ENCODE peak calls at places on chromosomes 16 and 17, in eight cellular contexts. H, P, G, O, R, N, B and M are unnamed samples.

GRCh38 chr16:47732806-47733150 is 271.6 kb downstream of the PHKB start:
- DNase-seq in H (no peak), P (no peak), R (no peak), O (no peak), G (peak; percentile 45), B (no peak), N (no peak), M (no peak)

GRCh38 chr17:6894206-6894528 is 62.6 kb upstream of the TEKT1 start:
- DNase-seq in H (no peak), R (no peak), O (no peak), P (no peak), N (no peak), G (peak; percentile 88), B (no peak), M (no peak)

GRCh38 chr17:1422907-1423306 is 22.9 kb upstream of the YWHAE start:
- DNase-seq in O (peak; percentile 35), R (no peak), P (no peak), B (no peak), G (no peak), N (no peak), H (no peak), M (no peak)

GRCh38 chr16:27432600-27432957 is 30.6 kb downstream of the IL21R start:
- DNase-seq in O (no peak), H (no peak), R (no peak), N (no peak), B (no peak), G (peak; percentile 12), P (peak; percentile 9), M (no peak)

GRCh38 chr16:23557779-23558330 is 328 bp downstream of the UBFD1 start:
- DNase-seq in G (peak; percentile 42), H (no peak), O (peak; percentile 52), P (no peak), B (no peak), R (peak; percentile 29), N (peak; percentile 23), M (no peak)

GRCh38 chr16:30005341-30006094 is 5.3 kb downstream of the DOC2A start:
- DNase-seq in H (peak; percentile 39), R (peak; percentile 37), N (no peak), B (no peak), P (no peak), G (no peak), O (peak; percentile 63), M (no peak)

GRCh38 chr16:69328854-69329316 is 1.5 kb downstream of the PDF start:
- DNase-seq in N (no peak), O (peak; percentile 57), B (no peak), P (peak; percentile 67), R (no peak), H (peak; percentile 13), G (no peak), M (peak; percentile 40)

GRCh38 chr17:32563583-32563982 is 76.8 kb downstream of the CDK5R1 start:
- DNase-seq in G (no peak), R (no peak), H (no peak), N (no peak), O (no peak), B (no peak), P (no peak), M (no peak)

GRCh38 chr17:79952915-79953314 is 82.8 kb downstream of the TBC1D16 start:
- DNase-seq in O (no peak), H (peak; percentile 4), B (no peak), P (no peak), G (no peak), N (no peak), R (no peak), M (no peak)

GRCh38 chr16:50469744-50470301 is 78.4 kb upstream of the NKD1 start:
- DNase-seq in P (no peak), G (no peak), H (no peak), B (no peak), R (no peak), O (no peak), N (no peak), M (peak; percentile 58)

GRCh38 chr16:65235339-65236177 is 113.7 kb upstream of the CDH11 start:
- DNase-seq in P (no peak), N (no peak), O (no peak), H (no peak), G (peak; percentile 64), B (no peak), R (no peak), M (no peak)

GRCh38 chr17:18860161-18860972 is 2.4 kb downstream of the PRPSAP2 start:
- DNase-seq in O (peak; percentile 8), H (no peak), P (no peak), B (no peak), G (no peak), N (no peak), R (no peak), M (no peak)

GRCh38 chr17:62950067-62950466 is 16.0 kb upstream of the TANC2 start:
- DNase-seq in G (no peak), R (peak; percentile 84), O (peak; percentile 18), N (no peak), B (no peak), P (no peak), H (peak; percentile 20), M (peak; percentile 79)

GRCh38 chr16:66538910-66539309 is 11.0 kb downstream of the TK2 start:
- DNase-seq in G (no peak), N (no peak), B (no peak), R (no peak), O (peak; percentile 33), H (no peak), P (no peak), M (no peak)

GRCh38 chr17:42413464-42414040 is 9.5 kb downstream of the CAVIN1 start:
- DNase-seq in P (no peak), R (no peak), H (no peak), N (no peak), O (no peak), G (no peak), B (no peak), M (peak; percentile 21)
- H3K4me1 ChIP-seq in P (peaks cover 91% of the 10 kb centered on the region), R (peaks cover 32% of the 10 kb centered on the region), H (peaks cover 16% of the 10 kb centered on the region), N (peaks cover 100% of the 10 kb centered on the region), O (peaks cover 12% of the 10 kb centered on the region), G (peaks cover 4% of the 10 kb centered on the region), B (peaks cover 34% of the 10 kb centered on the region), M (no peaks in the 10 kb centered on the region)

GRCh38 chr16:25013751-25014499 is 1.2 kb downstream of the ARHGAP17 start:
- DNase-seq in O (no peak), H (no peak), R (no peak), N (no peak), B (no peak), P (no peak), G (no peak), M (no peak)
- H3K4me1 ChIP-seq in O (peaks cover 23% of the 10 kb centered on the region), H (peaks cover 11% of the 10 kb centered on the region), R (peaks cover 53% of the 10 kb centered on the region), N (peaks cover 59% of the 10 kb centered on the region), B (peaks cover 6% of the 10 kb centered on the region), P (peaks cover 74% of the 10 kb centered on the region), G (no peaks in the 10 kb centered on the region), M (no peaks in the 10 kb centered on the region)

DNA sequence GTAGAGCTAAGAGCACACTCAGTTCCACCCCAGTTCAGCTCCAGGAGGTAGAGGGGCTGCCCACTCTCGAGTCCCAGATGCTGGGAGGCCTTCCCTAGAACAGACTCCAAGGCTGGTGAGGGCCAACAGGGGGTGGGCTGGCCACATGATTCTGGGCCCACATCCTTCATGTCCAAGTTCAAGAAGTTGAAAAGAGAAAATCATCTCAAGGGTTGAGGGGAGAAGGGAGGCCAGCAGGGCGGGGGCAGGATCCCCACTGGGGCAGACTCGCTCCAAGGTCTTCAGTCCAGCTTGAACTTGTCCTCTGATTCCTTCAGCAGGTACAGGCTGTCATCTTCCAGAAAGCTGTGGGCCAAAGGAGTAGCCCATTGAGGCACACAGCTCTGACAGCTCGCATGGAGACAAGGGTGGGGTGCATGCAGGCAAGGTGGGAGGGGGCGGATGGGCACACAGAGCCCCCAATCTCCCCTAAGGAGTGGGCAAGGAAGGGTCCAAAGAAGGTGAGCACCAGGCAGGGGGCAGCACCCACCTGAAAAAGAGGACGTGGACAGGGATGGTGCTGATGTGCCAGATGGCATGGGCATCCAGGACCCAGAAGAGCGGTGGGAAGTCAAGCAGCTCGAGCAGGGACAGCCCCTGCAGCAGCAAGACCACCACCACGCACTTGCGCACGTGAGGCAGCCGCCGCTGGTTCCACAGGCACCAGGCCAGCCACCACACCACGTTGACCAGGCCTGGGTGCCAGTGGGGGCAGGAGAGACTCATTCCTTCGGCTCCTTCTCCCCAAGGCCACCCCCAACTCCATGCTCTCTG is 4.5 kb downstream of the PNMT start:
- DNase-seq in B (peak; percentile 24), O (no peak), N (no peak), R (no peak), G (no peak), H (no peak), P (peak; percentile 52), M (no peak)
- H3K4me1 ChIP-seq in B (no peaks in the 10 kb centered on the region), O (peaks cover 10% of the 10 kb centered on the region), N (peaks cover 51% of the 10 kb centered on the region), R (peaks cover 46% of the 10 kb centered on the region), G (no peaks in the 10 kb centered on the region), H (no peaks in the 10 kb centered on the region), P (peaks cover 52% of the 10 kb centered on the region), M (no peaks in the 10 kb centered on the region)

GRCh38 chr16:4053663-4054479 is 62.4 kb downstream of the ADCY9 start:
- DNase-seq in B (peak; percentile 78), P (peak; percentile 48), H (peak; percentile 64), O (peak; percentile 91), N (peak; percentile 82), G (no peak), R (peak; percentile 49), M (peak; percentile 84)

GRCh38 chr16:4057439-4057877 is 58.8 kb downstream of the ADCY9 start:
- DNase-seq in R (no peak), G (no peak), P (no peak), N (no peak), H (no peak), B (no peak), O (no peak), M (no peak)

GRCh38 chr16:4055748-4056147 is 60.5 kb downstream of the ADCY9 start:
- DNase-seq in B (no peak), N (no peak), R (no peak), O (no peak), G (no peak), P (no peak), H (no peak), M (no peak)

GRCh38 chr16:4058386-4058785 is 57.9 kb downstream of the ADCY9 start:
- DNase-seq in H (no peak), N (no peak), R (no peak), O (no peak), G (no peak), P (no peak), B (no peak), M (no peak)

DNA sequence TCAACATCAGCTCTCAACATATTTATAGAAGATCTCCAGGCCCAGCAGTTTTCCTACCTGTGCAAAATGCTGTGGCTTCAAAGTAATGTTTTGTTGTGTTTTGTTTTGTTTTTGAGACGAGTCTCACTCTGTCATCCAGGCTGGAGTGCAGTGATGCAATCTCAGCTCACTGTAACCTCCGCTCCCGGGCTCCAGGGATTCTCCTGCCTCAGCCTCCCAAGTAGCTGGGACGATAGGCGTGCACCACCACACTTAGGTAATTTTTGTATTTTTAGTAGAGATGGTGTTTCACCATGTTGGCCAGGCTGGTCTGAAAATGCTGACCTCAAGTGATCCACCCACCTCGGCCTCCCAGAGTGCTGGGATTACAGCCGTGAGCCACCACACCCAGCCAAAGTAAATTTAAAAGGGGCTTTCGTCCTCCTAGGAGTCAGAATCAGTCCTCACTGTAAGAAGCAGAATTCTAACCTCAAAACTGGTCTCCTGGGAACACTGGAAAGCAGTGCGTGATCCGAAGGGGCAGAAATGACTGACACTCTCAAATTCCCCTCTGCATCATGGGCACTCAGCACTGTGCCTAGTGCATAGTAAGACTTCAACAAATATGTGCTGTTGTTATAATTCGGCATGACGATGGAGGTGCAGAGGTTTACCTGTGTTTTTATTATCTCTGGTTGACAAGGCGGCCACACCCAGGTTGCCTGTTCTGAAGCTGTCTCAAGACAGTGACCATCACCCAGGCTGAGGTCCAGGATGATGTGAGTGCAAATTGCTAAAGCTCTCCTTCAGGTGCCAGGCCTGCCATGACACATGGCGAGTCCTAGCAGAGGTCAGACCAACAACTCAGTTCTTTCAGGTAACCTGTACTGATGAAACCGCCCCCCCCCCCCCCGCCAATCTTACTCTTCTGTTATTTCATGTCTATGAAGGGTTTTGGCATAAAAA is 59.8 kb downstream of the ADCY9 start:
- DNase-seq in N (no peak), G (no peak), H (no peak), O (no peak), B (no peak), R (peak; percentile 22), P (no peak), M (no peak)
- H3K4me1 ChIP-seq in N (peaks cover 39% of the 10 kb centered on the region), G (no peaks in the 10 kb centered on the region), H (peaks cover 5% of the 10 kb centered on the region), O (peaks cover 17% of the 10 kb centered on the region), B (peaks cover 12% of the 10 kb centered on the region), R (peaks cover 20% of the 10 kb centered on the region), P (peaks cover 16% of the 10 kb centered on the region), M (no peaks in the 10 kb centered on the region)